ENCODE peak calls at places on chromosomes 3 and 15, in four cellular contexts. One of them, this sample, is unnamed.

GRCh38 chr3:161252143-161252542 is 31.0 kb downstream of the NMD3 start:
- DNase-seq in esophagus squamous epithelium: no peak
- DNase-seq in testis: no peak
- DNase-seq in prostate gland: no peak
- DNase-seq in this sample: no peak

GRCh38 chr3:155248531-155249187 is 44.8 kb downstream of the STRIT1 start:
- DNase-seq in testis: no peak
- DNase-seq in prostate gland: no peak
- DNase-seq in esophagus squamous epithelium: no peak
- DNase-seq in this sample: no peak

GRCh38 chr3:56884387-56884786 is 82.6 kb upstream of the ARHGEF3 start:
- DNase-seq in testis: no peak
- DNase-seq in esophagus squamous epithelium: no peak
- DNase-seq in prostate gland: peak; percentile 10
- DNase-seq in this sample: no peak

GRCh38 chr3:20148456-20148855 is 37.5 kb downstream of the SGO1 start:
- DNase-seq in prostate gland: no peak
- DNase-seq in testis: no peak
- DNase-seq in esophagus squamous epithelium: no peak
- DNase-seq in this sample: no peak

GRCh38 chr3:71581981-71582611 is 1.4 kb downstream of the FOXP1 start:
- DNase-seq in esophagus squamous epithelium: no peak
- DNase-seq in prostate gland: peak; percentile 68
- DNase-seq in testis: peak; percentile 54
- DNase-seq in this sample: peak; percentile 52

GRCh38 chr15:90845201-90845949 is 23.0 kb upstream of the FURIN start:
- DNase-seq in prostate gland: no peak
- DNase-seq in esophagus squamous epithelium: no peak
- DNase-seq in testis: no peak
- DNase-seq in this sample: peak; percentile 29

GRCh38 chr15:74409225-74409624 is 24.5 kb downstream of the SEMA7A start:
- DNase-seq in prostate gland: no peak
- DNase-seq in testis: no peak
- DNase-seq in esophagus squamous epithelium: no peak
- DNase-seq in this sample: no peak

GRCh38 chr3:27452368-27453090 is 31.7 kb downstream of the SLC4A7 start:
- DNase-seq in testis: no peak
- DNase-seq in esophagus squamous epithelium: no peak
- DNase-seq in prostate gland: no peak
- DNase-seq in this sample: no peak

GRCh38 chr15:59528429-59528828 is 83.2 kb upstream of the GCNT3 start:
- DNase-seq in esophagus squamous epithelium: no peak
- DNase-seq in prostate gland: no peak
- DNase-seq in testis: no peak
- DNase-seq in this sample: no peak

GRCh38 chr3:183455064-183455463 is 26.6 kb upstream of the MCF2L2 start:
- DNase-seq in esophagus squamous epithelium: no peak
- DNase-seq in testis: no peak
- DNase-seq in prostate gland: no peak
- DNase-seq in this sample: no peak

GRCh38 chr3:145807990-145808389 is 353.0 kb downstream of the PLOD2 start:
- DNase-seq in prostate gland: no peak
- DNase-seq in testis: no peak
- DNase-seq in esophagus squamous epithelium: no peak
- DNase-seq in this sample: no peak

GRCh38 chr3:141845407-141846049 is 30.9 kb upstream of the ATP1B3 start:
- DNase-seq in esophagus squamous epithelium: no peak
- DNase-seq in prostate gland: no peak
- DNase-seq in testis: peak; percentile 33
- DNase-seq in this sample: peak; percentile 20

GRCh38 chr3:67357610-67358458 is 296.6 kb downstream of the SUCLG2 start:
- DNase-seq in testis: peak; percentile 45
- DNase-seq in prostate gland: no peak
- DNase-seq in esophagus squamous epithelium: no peak
- DNase-seq in this sample: no peak

GRCh38 chr3:34005886-34006285 is 207.5 kb downstream of the PDCD6IP start:
- DNase-seq in prostate gland: no peak
- DNase-seq in testis: no peak
- DNase-seq in esophagus squamous epithelium: no peak
- DNase-seq in this sample: no peak

GRCh38 chr3:114900908-114901307 is 246.2 kb downstream of the ZBTB20 start:
- DNase-seq in prostate gland: no peak
- DNase-seq in esophagus squamous epithelium: no peak
- DNase-seq in testis: no peak
- DNase-seq in this sample: no peak

GRCh38 chr3:13884851-13885703 is 5.2 kb upstream of the WNT7A start:
- DNase-seq in esophagus squamous epithelium: no peak
- DNase-seq in testis: peak; percentile 76
- DNase-seq in prostate gland: peak; percentile 67
- DNase-seq in this sample: peak; percentile 54

GRCh38 chr3:98540346-98540745 is 8.6 kb downstream of the GPR15 start:
- DNase-seq in prostate gland: no peak
- DNase-seq in testis: no peak
- DNase-seq in esophagus squamous epithelium: no peak
- DNase-seq in this sample: no peak

GRCh38 chr15:32856753-32857152 is 138.9 kb downstream of the GREM1 start:
- DNase-seq in esophagus squamous epithelium: no peak
- DNase-seq in testis: no peak
- DNase-seq in prostate gland: no peak
- DNase-seq in this sample: no peak

GRCh38 chr15:35215095-35215494 is 130.0 kb upstream of the NANOGP8 start:
- DNase-seq in esophagus squamous epithelium: no peak
- DNase-seq in testis: no peak
- DNase-seq in prostate gland: no peak
- DNase-seq in this sample: no peak

GRCh38 chr15:74631935-74632560 is 16.4 kb downstream of the CLK3 start:
- DNase-seq in prostate gland: peak; percentile 50
- DNase-seq in esophagus squamous epithelium: no peak
- DNase-seq in testis: peak; percentile 82
- DNase-seq in this sample: peak; percentile 66

GRCh38 chr3:97956051-97956450 is 16.2 kb downstream of the RIOX2 start:
- DNase-seq in testis: no peak
- DNase-seq in prostate gland: no peak
- DNase-seq in esophagus squamous epithelium: no peak
- DNase-seq in this sample: no peak

GRCh38 chr3:94360982-94361381 is 298.1 kb downstream of the NSUN3 start:
- DNase-seq in testis: peak; percentile 63
- DNase-seq in prostate gland: peak; percentile 30
- DNase-seq in esophagus squamous epithelium: no peak
- DNase-seq in this sample: peak; percentile 57

GRCh38 chr3:179149239-179149887 is 1.2 kb downstream of the PIK3CA start:
- DNase-seq in testis: peak; percentile 55
- DNase-seq in esophagus squamous epithelium: no peak
- DNase-seq in prostate gland: peak; percentile 30
- DNase-seq in this sample: peak; percentile 26

GRCh38 chr15:76803049-76803571 is 102.0 kb downstream of the SCAPER start:
- DNase-seq in testis: no peak
- DNase-seq in esophagus squamous epithelium: no peak
- DNase-seq in prostate gland: no peak
- DNase-seq in this sample: no peak

GRCh38 chr3:184563941-184564684 is 2.5 kb downstream of the EPHB3 start:
- DNase-seq in prostate gland: no peak
- DNase-seq in esophagus squamous epithelium: no peak
- DNase-seq in testis: no peak
- DNase-seq in this sample: no peak

GRCh38 chr3:105997800-105998526 is 129.2 kb upstream of the CBLB start:
- DNase-seq in prostate gland: no peak
- DNase-seq in testis: no peak
- DNase-seq in esophagus squamous epithelium: no peak
- DNase-seq in this sample: no peak

GRCh38 chr15:45021331-45021730 is 1.7 kb upstream of the SORD start:
- DNase-seq in prostate gland: no peak
- DNase-seq in esophagus squamous epithelium: no peak
- DNase-seq in testis: peak; percentile 37
- DNase-seq in this sample: no peak

GRCh38 chr3:14148041-14148985 is 23.5 kb downstream of the TMEM43 start:
- DNase-seq in prostate gland: no peak
- DNase-seq in testis: peak; percentile 13
- DNase-seq in esophagus squamous epithelium: no peak
- DNase-seq in this sample: no peak

GRCh38 chr15:87227846-87228245 is 1028.7 kb downstream of the NTRK3 start:
- DNase-seq in esophagus squamous epithelium: no peak
- DNase-seq in testis: no peak
- DNase-seq in prostate gland: no peak
- DNase-seq in this sample: no peak

GRCh38 chr15:40825661-40826088 is 2.8 kb downstream of the PPP1R14D start:
- DNase-seq in prostate gland: no peak
- DNase-seq in esophagus squamous epithelium: no peak
- DNase-seq in testis: no peak
- DNase-seq in this sample: peak; percentile 80

GRCh38 chr3:149879872-149880271 is 66.9 kb downstream of the RNF13 start:
- DNase-seq in testis: peak; percentile 77
- DNase-seq in prostate gland: no peak
- DNase-seq in esophagus squamous epithelium: no peak
- DNase-seq in this sample: peak; percentile 39

GRCh38 chr3:172332256-172333041 is 115.8 kb downstream of the GHSR start:
- DNase-seq in esophagus squamous epithelium: no peak
- DNase-seq in prostate gland: peak; percentile 67
- DNase-seq in testis: peak; percentile 86
- DNase-seq in this sample: peak; percentile 75

GRCh38 chr3:81550415-81550814 is 211.0 kb downstream of the GBE1 start:
- DNase-seq in prostate gland: no peak
- DNase-seq in esophagus squamous epithelium: no peak
- DNase-seq in testis: no peak
- DNase-seq in this sample: no peak

GRCh38 chr15:61195116-61196002 is 33.7 kb downstream of the RORA start:
- DNase-seq in esophagus squamous epithelium: no peak
- DNase-seq in prostate gland: no peak
- DNase-seq in testis: peak; percentile 21
- DNase-seq in this sample: no peak

GRCh38 chr3:49164983-49165720 is 979 bp downstream of the CCDC71 start:
- DNase-seq in esophagus squamous epithelium: no peak
- DNase-seq in prostate gland: no peak
- DNase-seq in testis: no peak
- DNase-seq in this sample: no peak
- TF ChIP-seq POLR2A in esophagus squamous epithelium: no peak
- TF ChIP-seq POLR2A in prostate gland: no peak
- TF ChIP-seq POLR2A in testis: no peak
- TF ChIP-seq POLR2A in this sample: no peak

GRCh38 chr3:9388562-9389272 is 8.7 kb upstream of the SETD5 start:
- DNase-seq in esophagus squamous epithelium: no peak
- DNase-seq in prostate gland: no peak
- DNase-seq in testis: no peak
- DNase-seq in this sample: no peak

GRCh38 chr3:9392041-9392440 is 5.4 kb upstream of the SETD5 start:
- DNase-seq in testis: no peak
- DNase-seq in prostate gland: no peak
- DNase-seq in esophagus squamous epithelium: no peak
- DNase-seq in this sample: no peak

GRCh38 chr3:9387322-9387655 is 10.1 kb upstream of the SETD5 start:
- DNase-seq in esophagus squamous epithelium: no peak
- DNase-seq in prostate gland: no peak
- DNase-seq in testis: no peak
- DNase-seq in this sample: no peak

GRCh38 chr3:9388142-9388541 is 9.3 kb upstream of the SETD5 start:
- DNase-seq in testis: no peak
- DNase-seq in prostate gland: no peak
- DNase-seq in esophagus squamous epithelium: no peak
- DNase-seq in this sample: no peak

DNA sequence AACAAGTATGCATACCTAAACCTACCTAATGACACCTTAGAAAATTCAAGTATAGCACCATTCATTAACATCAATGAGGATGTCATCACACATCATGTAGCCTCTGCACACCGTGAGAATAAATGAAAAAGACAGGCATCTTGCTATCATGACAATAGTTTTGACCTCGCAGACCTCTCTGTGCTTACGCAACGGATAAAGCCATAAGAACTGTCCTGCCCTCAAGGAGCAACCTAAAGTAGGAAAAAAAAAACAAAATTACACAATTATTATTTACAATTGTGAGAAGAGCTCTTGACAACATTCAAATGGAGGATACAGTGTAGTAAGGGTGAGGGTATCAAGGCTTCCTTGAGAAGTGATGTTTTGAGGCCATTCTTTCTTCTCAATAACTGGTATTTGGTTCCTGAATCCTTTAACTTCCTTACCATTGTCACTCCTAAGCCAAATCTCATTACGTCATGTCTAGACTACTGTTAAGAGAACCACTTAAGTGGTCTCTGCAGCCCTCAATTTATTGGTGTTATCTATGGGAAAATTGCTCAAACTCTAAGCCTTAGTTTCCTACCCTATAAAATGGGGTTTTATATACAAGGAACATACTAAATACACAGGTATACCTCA is 7.0 kb upstream of the SETD5 start:
- DNase-seq in testis: no peak
- DNase-seq in esophagus squamous epithelium: no peak
- DNase-seq in prostate gland: no peak
- DNase-seq in this sample: no peak
- H3K4me1 ChIP-seq in testis: peaks cover 5% of the 10 kb centered on the region
- H3K4me1 ChIP-seq in esophagus squamous epithelium: peaks cover 4% of the 10 kb centered on the region
- H3K4me1 ChIP-seq in prostate gland: no peaks in the 10 kb centered on the region
- H3K4me1 ChIP-seq in this sample: peaks cover 41% of the 10 kb centered on the region

GRCh38 chr3:195181781-195182469 is 89.0 kb downstream of the XXYLT1 start:
- DNase-seq in esophagus squamous epithelium: no peak
- DNase-seq in prostate gland: no peak
- DNase-seq in testis: no peak
- DNase-seq in this sample: no peak
- H3K27ac ChIP-seq in esophagus squamous epithelium: peak overlapping the region; percentile 81
- H3K27ac ChIP-seq in prostate gland: peak overlapping the region; percentile 53
- H3K27ac ChIP-seq in testis: no peak overlapping the region
- H3K27ac ChIP-seq in this sample: peak overlapping the region; percentile 5

DNA sequence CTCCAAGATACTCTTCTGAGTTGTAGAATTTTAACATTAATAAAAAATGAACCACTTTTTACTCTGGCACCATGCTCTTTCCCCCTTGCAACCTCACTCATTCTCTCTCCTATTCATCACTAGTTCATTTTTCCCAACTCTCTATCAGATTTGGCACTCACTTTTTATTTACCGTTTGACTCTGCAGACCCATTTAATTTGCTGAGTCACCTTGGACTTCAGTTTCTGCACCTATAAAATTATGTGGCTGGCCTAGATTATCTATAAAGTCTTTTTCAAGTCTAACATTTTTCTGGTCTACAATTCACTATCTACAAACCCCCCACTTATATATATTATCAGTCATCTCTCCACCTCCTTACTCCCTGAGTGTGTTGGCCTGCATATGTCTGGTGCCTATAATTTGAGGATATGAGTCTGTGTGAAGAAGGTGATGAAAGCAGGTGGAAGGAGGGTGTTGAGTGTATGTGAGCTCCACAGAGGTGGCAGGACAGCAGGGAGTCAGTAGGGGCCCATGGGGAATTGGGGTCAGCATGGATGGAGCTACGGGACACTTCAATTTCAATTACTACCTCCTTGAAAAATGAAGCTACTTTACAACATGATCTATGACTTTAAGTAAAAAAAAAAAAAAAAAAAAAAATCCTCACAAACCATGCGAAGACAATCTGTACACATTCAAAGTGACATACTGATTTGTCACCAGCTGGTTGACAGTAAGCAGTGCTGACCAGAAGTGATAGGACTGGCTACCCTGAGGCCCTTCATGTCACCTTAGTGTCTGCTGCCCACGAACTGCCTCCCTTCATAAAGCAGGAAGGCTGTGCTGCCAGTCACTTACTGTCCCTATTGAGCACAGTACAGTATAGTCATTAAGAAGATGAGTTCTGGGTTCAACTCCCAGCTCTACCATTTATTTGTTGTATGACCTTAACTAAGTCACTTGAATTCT is 334.2 kb upstream of the IL12A start:
- DNase-seq in esophagus squamous epithelium: no peak
- DNase-seq in testis: no peak
- DNase-seq in prostate gland: no peak
- DNase-seq in this sample: no peak
- TF ChIP-seq POLR2A in esophagus squamous epithelium: no peak
- TF ChIP-seq POLR2A in testis: no peak
- TF ChIP-seq POLR2A in prostate gland: no peak
- TF ChIP-seq POLR2A in this sample: no peak

This sample was measured in transverse colon.